ENCODE peak calls at places on chromosomes 6 and 20, in seven cellular contexts. One of them, this sample, is unnamed.

GRCh38 chr6:158303210-158303731 is 9.0 kb upstream of the TULP4 start:
- DNase-seq in GM23248: no peak
- DNase-seq in Karpas-422: no peak
- DNase-seq in lung: no peak
- DNase-seq in A549: no peak
- DNase-seq in lower lobe of right lung: no peak
- DNase-seq in aorta: no peak
- DNase-seq in this sample: no peak

GRCh38 chr6:145497006-145497405 is 238.3 kb downstream of the EPM2A start:
- DNase-seq in lower lobe of right lung: no peak
- DNase-seq in aorta: no peak
- DNase-seq in A549: no peak
- DNase-seq in lung: no peak
- DNase-seq in Karpas-422: no peak
- DNase-seq in GM23248: no peak
- DNase-seq in this sample: no peak

GRCh38 chr6:53410508-53411258 is 61.9 kb upstream of the ELOVL5 start:
- DNase-seq in GM23248: peak; percentile 67
- DNase-seq in lung: peak; percentile 49
- DNase-seq in Karpas-422: peak; percentile 87
- DNase-seq in aorta: peak; percentile 47
- DNase-seq in A549: peak; percentile 39
- DNase-seq in lower lobe of right lung: peak; percentile 65
- DNase-seq in this sample: peak; percentile 69

GRCh38 chr6:158416841-158417759 is 104.8 kb downstream of the TULP4 start:
- DNase-seq in lower lobe of right lung: no peak
- DNase-seq in GM23248: peak; percentile 40
- DNase-seq in Karpas-422: no peak
- DNase-seq in lung: no peak
- DNase-seq in A549: no peak
- DNase-seq in aorta: no peak
- DNase-seq in this sample: no peak

GRCh38 chr20:46028110-46028509 is 905 bp upstream of the SLC12A5 start:
- DNase-seq in A549: no peak
- DNase-seq in lung: no peak
- DNase-seq in GM23248: no peak
- DNase-seq in lower lobe of right lung: no peak
- DNase-seq in Karpas-422: no peak
- DNase-seq in aorta: no peak
- DNase-seq in this sample: no peak

GRCh38 chr20:51042657-51043247 is 19.8 kb upstream of the KCNG1 start:
- DNase-seq in A549: no peak
- DNase-seq in GM23248: no peak
- DNase-seq in lower lobe of right lung: no peak
- DNase-seq in aorta: no peak
- DNase-seq in Karpas-422: no peak
- DNase-seq in lung: no peak
- DNase-seq in this sample: no peak

GRCh38 chr6:66662196-66662595 is 955.2 kb upstream of the EYS start:
- DNase-seq in A549: peak; percentile 4
- DNase-seq in GM23248: peak; percentile 2
- DNase-seq in lung: no peak
- DNase-seq in aorta: no peak
- DNase-seq in lower lobe of right lung: no peak
- DNase-seq in Karpas-422: peak; percentile 52
- DNase-seq in this sample: no peak

GRCh38 chr20:10554285-10554684 is 119.2 kb downstream of the SLX4IP start:
- DNase-seq in GM23248: no peak
- DNase-seq in A549: no peak
- DNase-seq in aorta: no peak
- DNase-seq in Karpas-422: no peak
- DNase-seq in lung: no peak
- DNase-seq in lower lobe of right lung: no peak
- DNase-seq in this sample: no peak

GRCh38 chr6:46850781-46851180 is 57.6 kb downstream of the MEP1A start:
- DNase-seq in GM23248: no peak
- DNase-seq in aorta: no peak
- DNase-seq in Karpas-422: no peak
- DNase-seq in A549: no peak
- DNase-seq in lung: no peak
- DNase-seq in lower lobe of right lung: no peak
- DNase-seq in this sample: no peak

GRCh38 chr6:111971181-111971829 is 82.6 kb upstream of the CCN6 start:
- DNase-seq in Karpas-422: no peak
- DNase-seq in A549: no peak
- DNase-seq in GM23248: no peak
- DNase-seq in lower lobe of right lung: no peak
- DNase-seq in lung: no peak
- DNase-seq in aorta: no peak
- DNase-seq in this sample: no peak

GRCh38 chr6:19771753-19772336 is 65.3 kb upstream of the ID4 start:
- DNase-seq in aorta: peak; percentile 44
- DNase-seq in lung: no peak
- DNase-seq in lower lobe of right lung: no peak
- DNase-seq in A549: no peak
- DNase-seq in Karpas-422: no peak
- DNase-seq in GM23248: peak; percentile 73
- DNase-seq in this sample: no peak

GRCh38 chr6:15981956-15982355 is 146.9 kb upstream of the MYLIP start:
- DNase-seq in lower lobe of right lung: no peak
- DNase-seq in aorta: no peak
- DNase-seq in Karpas-422: no peak
- DNase-seq in A549: no peak
- DNase-seq in lung: no peak
- DNase-seq in GM23248: no peak
- DNase-seq in this sample: no peak

GRCh38 chr20:40331699-40332098 is 357.3 kb downstream of the MAFB start:
- DNase-seq in Karpas-422: no peak
- DNase-seq in A549: no peak
- DNase-seq in lower lobe of right lung: peak; percentile 46
- DNase-seq in aorta: no peak
- DNase-seq in GM23248: no peak
- DNase-seq in lung: no peak
- DNase-seq in this sample: peak; percentile 41

GRCh38 chr6:127516676-127517273 is 2.4 kb downstream of the MTCL3 start:
- DNase-seq in A549: peak; percentile 55
- DNase-seq in lower lobe of right lung: no peak
- DNase-seq in aorta: no peak
- DNase-seq in GM23248: peak; percentile 69
- DNase-seq in lung: no peak
- DNase-seq in Karpas-422: peak; percentile 74
- DNase-seq in this sample: no peak

GRCh38 chr6:168261234-168261633 is 58.3 kb downstream of the DACT2 start:
- DNase-seq in lower lobe of right lung: no peak
- DNase-seq in Karpas-422: no peak
- DNase-seq in A549: no peak
- DNase-seq in lung: no peak
- DNase-seq in GM23248: no peak
- DNase-seq in aorta: no peak
- DNase-seq in this sample: no peak

GRCh38 chr6:25777031-25777430 is 22.5 kb downstream of the SLC17A4 start:
- DNase-seq in aorta: no peak
- DNase-seq in GM23248: no peak
- DNase-seq in lower lobe of right lung: no peak
- DNase-seq in A549: no peak
- DNase-seq in Karpas-422: no peak
- DNase-seq in lung: no peak
- DNase-seq in this sample: no peak

GRCh38 chr6:2021713-2022125 is 223.7 kb downstream of the GMDS start:
- DNase-seq in aorta: peak; percentile 69
- DNase-seq in Karpas-422: no peak
- DNase-seq in lower lobe of right lung: peak; percentile 61
- DNase-seq in A549: no peak
- DNase-seq in lung: peak; percentile 56
- DNase-seq in GM23248: peak; percentile 63
- DNase-seq in this sample: peak; percentile 90

GRCh38 chr6:19538086-19538485 is 299.1 kb upstream of the ID4 start:
- DNase-seq in lower lobe of right lung: peak; percentile 60
- DNase-seq in GM23248: no peak
- DNase-seq in Karpas-422: no peak
- DNase-seq in lung: peak; percentile 29
- DNase-seq in aorta: no peak
- DNase-seq in A549: no peak
- DNase-seq in this sample: peak; percentile 30

GRCh38 chr20:8790442-8791074 is 278.3 kb upstream of the PLCB4 start:
- DNase-seq in lower lobe of right lung: no peak
- DNase-seq in A549: peak; percentile 63
- DNase-seq in aorta: no peak
- DNase-seq in Karpas-422: peak; percentile 75
- DNase-seq in GM23248: peak; percentile 64
- DNase-seq in lung: no peak
- DNase-seq in this sample: no peak

GRCh38 chr6:131897050-131897435 is 54.1 kb downstream of the CCN2 start:
- DNase-seq in lower lobe of right lung: no peak
- DNase-seq in A549: no peak
- DNase-seq in lung: no peak
- DNase-seq in GM23248: no peak
- DNase-seq in aorta: no peak
- DNase-seq in Karpas-422: no peak
- DNase-seq in this sample: no peak

GRCh38 chr6:131898718-131899117 is 52.5 kb downstream of the CCN2 start:
- DNase-seq in Karpas-422: no peak
- DNase-seq in A549: no peak
- DNase-seq in GM23248: no peak
- DNase-seq in lung: no peak
- DNase-seq in aorta: no peak
- DNase-seq in lower lobe of right lung: no peak
- DNase-seq in this sample: no peak

GRCh38 chr6:131890091-131890490 is 61.1 kb downstream of the CCN2 start:
- DNase-seq in GM23248: no peak
- DNase-seq in lower lobe of right lung: no peak
- DNase-seq in aorta: no peak
- DNase-seq in A549: no peak
- DNase-seq in lung: no peak
- DNase-seq in Karpas-422: no peak
- DNase-seq in this sample: no peak

GRCh38 chr6:131894735-131895424 is 56.3 kb downstream of the CCN2 start:
- DNase-seq in lung: no peak
- DNase-seq in GM23248: no peak
- DNase-seq in A549: no peak
- DNase-seq in Karpas-422: no peak
- DNase-seq in lower lobe of right lung: no peak
- DNase-seq in aorta: no peak
- DNase-seq in this sample: no peak

GRCh38 chr6:131893198-131893597 is 58.0 kb downstream of the CCN2 start:
- DNase-seq in aorta: no peak
- DNase-seq in A549: no peak
- DNase-seq in GM23248: no peak
- DNase-seq in lung: no peak
- DNase-seq in lower lobe of right lung: no peak
- DNase-seq in Karpas-422: no peak
- DNase-seq in this sample: no peak
- H3K4me1 ChIP-seq in aorta: no peaks in the 10 kb centered on the region
- H3K4me1 ChIP-seq in A549: peaks cover 8% of the 10 kb centered on the region
- H3K4me1 ChIP-seq in GM23248: no peaks in the 10 kb centered on the region
- H3K4me1 ChIP-seq in lung: no peaks in the 10 kb centered on the region
- H3K4me1 ChIP-seq in lower lobe of right lung: no peaks in the 10 kb centered on the region
- H3K4me1 ChIP-seq in Karpas-422: no peaks in the 10 kb centered on the region
- H3K4me1 ChIP-seq in this sample: no peaks in the 10 kb centered on the region

DNA sequence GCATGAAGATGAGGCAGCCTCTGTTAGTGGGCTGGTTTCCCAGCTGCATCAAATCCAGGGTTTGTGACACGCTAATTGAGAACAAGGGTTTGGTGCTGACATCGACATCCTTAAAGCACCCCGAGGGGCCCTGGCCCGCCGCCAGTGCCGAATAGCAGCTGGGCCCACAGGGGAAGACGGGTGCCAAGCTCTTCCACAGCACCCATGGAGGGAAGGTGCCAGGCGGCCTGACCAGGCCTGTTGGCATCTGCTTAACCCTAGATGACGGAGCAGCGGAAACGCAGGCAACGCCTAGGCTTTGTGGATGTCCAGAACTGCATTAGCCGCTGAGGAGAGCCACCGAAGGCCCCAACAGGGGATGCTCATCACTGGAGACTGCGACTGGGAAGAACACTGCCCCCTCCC is 16.0 kb downstream of the UQCC2 start:
- DNase-seq in lower lobe of right lung: no peak
- DNase-seq in GM23248: peak; percentile 74
- DNase-seq in A549: no peak
- DNase-seq in lung: no peak
- DNase-seq in Karpas-422: no peak
- DNase-seq in aorta: no peak
- DNase-seq in this sample: no peak
- H3K4me1 ChIP-seq in lower lobe of right lung: peaks cover 67% of the 10 kb centered on the region
- H3K4me1 ChIP-seq in GM23248: peaks cover 46% of the 10 kb centered on the region
- H3K4me1 ChIP-seq in A549: peaks cover 31% of the 10 kb centered on the region
- H3K4me1 ChIP-seq in lung: peaks cover 25% of the 10 kb centered on the region
- H3K4me1 ChIP-seq in Karpas-422: peaks cover 50% of the 10 kb centered on the region
- H3K4me1 ChIP-seq in aorta: no peaks in the 10 kb centered on the region
- H3K4me1 ChIP-seq in this sample: peaks cover 43% of the 10 kb centered on the region

GRCh38 chr20:49340161-49340966 is 62.5 kb upstream of the ZNFX1 start:
- DNase-seq in Karpas-422: no peak
- DNase-seq in lower lobe of right lung: no peak
- DNase-seq in GM23248: peak; percentile 77
- DNase-seq in A549: no peak
- DNase-seq in lung: no peak
- DNase-seq in aorta: peak; percentile 59
- DNase-seq in this sample: peak; percentile 74

GRCh38 chr20:49344140-49344539 is 66.3 kb upstream of the ZNFX1 start:
- DNase-seq in GM23248: no peak
- DNase-seq in lower lobe of right lung: no peak
- DNase-seq in aorta: no peak
- DNase-seq in lung: no peak
- DNase-seq in A549: no peak
- DNase-seq in Karpas-422: no peak
- DNase-seq in this sample: no peak

GRCh38 chr20:49344975-49345374 is 67.1 kb upstream of the ZNFX1 start:
- DNase-seq in aorta: peak; percentile 75
- DNase-seq in GM23248: peak; percentile 99
- DNase-seq in lower lobe of right lung: no peak
- DNase-seq in lung: peak; percentile 29
- DNase-seq in Karpas-422: no peak
- DNase-seq in A549: peak; percentile 83
- DNase-seq in this sample: peak; percentile 78

GRCh38 chr20:49345538-49345937 is 67.7 kb upstream of the ZNFX1 start:
- DNase-seq in GM23248: peak; percentile 93
- DNase-seq in lower lobe of right lung: no peak
- DNase-seq in aorta: peak; percentile 73
- DNase-seq in Karpas-422: no peak
- DNase-seq in lung: no peak
- DNase-seq in A549: peak; percentile 70
- DNase-seq in this sample: peak; percentile 68

GRCh38 chr20:49343246-49343645 is 65.4 kb upstream of the ZNFX1 start:
- DNase-seq in A549: peak; percentile 30
- DNase-seq in aorta: no peak
- DNase-seq in lower lobe of right lung: no peak
- DNase-seq in lung: no peak
- DNase-seq in Karpas-422: no peak
- DNase-seq in GM23248: no peak
- DNase-seq in this sample: no peak
- H3K4me1 ChIP-seq in A549: peaks cover 48% of the 10 kb centered on the region
- H3K4me1 ChIP-seq in aorta: no peaks in the 10 kb centered on the region
- H3K4me1 ChIP-seq in lower lobe of right lung: no peaks in the 10 kb centered on the region
- H3K4me1 ChIP-seq in lung: no peaks in the 10 kb centered on the region
- H3K4me1 ChIP-seq in Karpas-422: no peaks in the 10 kb centered on the region
- H3K4me1 ChIP-seq in GM23248: peaks cover 30% of the 10 kb centered on the region
- H3K4me1 ChIP-seq in this sample: no peaks in the 10 kb centered on the region

GRCh38 chr6:106117579-106117978 is 31.4 kb downstream of the PRDM1 start:
- DNase-seq in GM23248: no peak
- DNase-seq in aorta: no peak
- DNase-seq in A549: no peak
- DNase-seq in lung: no peak
- DNase-seq in Karpas-422: no peak
- DNase-seq in lower lobe of right lung: no peak
- DNase-seq in this sample: no peak
- H3K4me1 ChIP-seq in GM23248: no peaks in the 10 kb centered on the region
- H3K4me1 ChIP-seq in aorta: no peaks in the 10 kb centered on the region
- H3K4me1 ChIP-seq in A549: no peaks in the 10 kb centered on the region
- H3K4me1 ChIP-seq in lung: no peaks in the 10 kb centered on the region
- H3K4me1 ChIP-seq in Karpas-422: no peaks in the 10 kb centered on the region
- H3K4me1 ChIP-seq in lower lobe of right lung: no peaks in the 10 kb centered on the region
- H3K4me1 ChIP-seq in this sample: no peaks in the 10 kb centered on the region

This sample was measured in right cardiac atrium.